ENCODE peak calls at places on chromosomes 3 and 15, in five cellular contexts. F is fibroblast of the aortic adventitia, V is foreskin fibroblast, G is esophagus muscularis mucosa, W is uterus. P is an unnamed sample.

GRCh38 chr15:53037904-53038303 is 247.8 kb upstream of the ONECUT1 start:
- DNase-seq in F (no peak), V (no peak), G (no peak), W (no peak), P (no peak)

GRCh38 chr3:148513066-148513671 is 184.5 kb upstream of the AGTR1 start:
- DNase-seq in F (peak), V (peak), G (no peak), W (no peak), P (no peak)

GRCh38 chr15:44299997-44300396 is 11.5 kb downstream of the GOLM2 start:
- DNase-seq in F (no peak), V (no peak), G (no peak), W (no peak), P (no peak)

GRCh38 chr3:102791641-102792589 is 357.1 kb downstream of the ZPLD1 start:
- DNase-seq in F (no peak), V (peak), G (no peak), W (no peak), P (peak)

GRCh38 chr15:77630956-77631789 is 1.5 kb downstream of the LINGO1 start:
- DNase-seq in F (no peak), V (peak), G (no peak), W (no peak), P (no peak)

GRCh38 chr3:149339931-149340309 is 6.5 kb upstream of the TM4SF18 start:
- DNase-seq in F (peak), V (peak), G (peak), W (peak), P (peak)

GRCh38 chr3:179671309-179671708 is 18.5 kb downstream of the USP13 start:
- DNase-seq in F (no peak), V (no peak), G (no peak), W (no peak), P (no peak)

GRCh38 chr3:69569520-69569919 is 169.7 kb upstream of the MITF start:
- DNase-seq in F (peak), V (no peak), G (no peak), W (no peak), P (no peak)

GRCh38 chr3:24270204-24270671 is 224.4 kb downstream of the THRB start:
- DNase-seq in F (no peak), V (peak), G (no peak), W (no peak), P (no peak)

GRCh38 chr3:116423365-116423764 is 21.9 kb downstream of the LSAMP start:
- DNase-seq in F (no peak), V (peak), G (no peak), W (no peak), P (no peak)

GRCh38 chr3:136067211-136067610 is 101.7 kb downstream of the PPP2R3A start:
- DNase-seq in F (no peak), V (no peak), G (no peak), W (no peak), P (no peak)

GRCh38 chr15:98800437-98801233 is 152.3 kb downstream of the IGF1R start:
- DNase-seq in F (peak), V (peak), G (no peak), W (peak), P (peak)

GRCh38 chr3:58236527-58237237 is 910 bp upstream of the ABHD6 start:
- DNase-seq in F (no peak), V (no peak), G (no peak), W (no peak), P (no peak)

GRCh38 chr15:64180235-64180824 is 17.5 kb upstream of the PPIB start:
- DNase-seq in F (no peak), V (no peak), G (no peak), W (no peak), P (no peak)

GRCh38 chr15:63054281-63054683 is 11.7 kb downstream of the TPM1 start:
- DNase-seq in F (no peak), V (no peak), G (no peak), W (no peak), P (no peak)

GRCh38 chr3:188700497-188700896 is 471.3 kb upstream of the TPRG1 start:
- DNase-seq in F (no peak), V (no peak), G (no peak), W (no peak), P (no peak)

GRCh38 chr3:98734737-98735136 is 28.4 kb upstream of the ST3GAL6 start:
- DNase-seq in F (peak), V (peak), G (no peak), W (no peak), P (no peak)

GRCh38 chr3:78091478-78092119 is 1051.7 kb downstream of the ROBO2 start:
- DNase-seq in F (no peak), V (no peak), G (no peak), W (no peak), P (no peak)

GRCh38 chr15:70921297-70921696 is 28.7 kb downstream of the LRRC49 start:
- DNase-seq in F (peak), V (peak), G (no peak), W (no peak), P (no peak)

GRCh38 chr3:8484409-8485140 is 17.0 kb upstream of the LMCD1 start:
- DNase-seq in F (no peak), V (no peak), G (no peak), W (no peak), P (no peak)

GRCh38 chr3:18679226-18679625 is 254.1 kb upstream of the SATB1 start:
- DNase-seq in F (no peak), V (no peak), G (no peak), W (no peak), P (no peak)

GRCh38 chr3:78734048-78734637 is 1033.7 kb downstream of the ROBO1 start:
- DNase-seq in F (peak), V (peak), G (no peak), W (no peak), P (peak)

GRCh38 chr3:194475978-194476377 is 10.8 kb downstream of the ATP13A3 start:
- DNase-seq in F (peak), V (peak), G (no peak), W (no peak), P (no peak)

GRCh38 chr3:69370156-69370944 is 15.5 kb downstream of the FRMD4B start:
- DNase-seq in F (no peak), V (peak), G (no peak), W (peak), P (no peak)

GRCh38 chr3:50254577-50255250 is 14.2 kb upstream of the SEMA3B start:
- DNase-seq in F (peak), V (peak), G (no peak), W (peak), P (no peak)

GRCh38 chr3:142028174-142028833 is 121.0 kb downstream of the TFDP2 start:
- DNase-seq in F (peak), V (peak), G (no peak), W (peak), P (peak)

GRCh38 chr3:142943870-142944269 is 19.6 kb downstream of the PAQR9 start:
- DNase-seq in F (no peak), V (no peak), G (no peak), W (no peak), P (no peak)

GRCh38 chr15:87348746-87349145 is 907.8 kb downstream of the NTRK3 start:
- DNase-seq in F (peak), V (peak), G (no peak), W (no peak), P (no peak)

GRCh38 chr3:133271491-133271890 is 128.4 kb upstream of the BFSP2 start:
- DNase-seq in F (no peak), V (no peak), G (no peak), W (no peak), P (no peak)

GRCh38 chr15:68620721-68621528 is 42.1 kb downstream of the CORO2B start:
- DNase-seq in F (peak), V (peak), G (peak), W (peak), P (peak)

GRCh38 chr3:126022741-126023359 is 53.9 kb downstream of the ROPN1B start:
- DNase-seq in F (no peak), V (no peak), G (peak), W (no peak), P (no peak)

GRCh38 chr15:101320501-101321052 is 25.5 kb upstream of the SNRPA1 start:
- DNase-seq in F (no peak), V (peak), G (no peak), W (no peak), P (no peak)
- H3K4me3 ChIP-seq in F (no peak), V (no peak), G (no peak), W (no peak), P (no peak)

DNA sequence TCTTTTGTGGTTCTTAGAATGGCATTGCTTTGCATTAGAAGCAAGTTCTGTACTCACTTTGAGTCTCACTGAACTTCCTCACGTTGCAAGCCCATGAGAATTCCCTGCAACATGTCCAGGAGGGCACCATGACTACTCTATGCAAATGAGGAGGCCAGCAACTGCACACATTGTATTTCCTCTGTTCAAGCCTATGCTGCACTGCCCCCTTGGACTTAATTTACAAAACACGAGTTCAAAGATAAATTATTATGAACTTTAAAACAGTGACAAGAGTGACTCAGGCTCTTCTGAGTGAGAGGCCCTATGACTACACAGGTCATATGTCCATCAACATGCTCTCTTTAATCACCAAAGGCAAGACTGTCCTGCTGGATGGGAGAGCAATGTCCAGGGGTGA is 484.2 kb upstream of the ATP11B start:
- DNase-seq in F (no peak), V (no peak), G (no peak), W (no peak), P (no peak)
- TF ChIP-seq CTCF in F (no peak), V (no peak), G (no peak), W (no peak), P (no peak)

GRCh38 chr3:165206454-165207266 is 10.5 kb upstream of the SLITRK3 start:
- DNase-seq in F (peak), V (peak), G (no peak), W (peak), P (peak)
- H3K4me3 ChIP-seq in F (peak), V (peak), G (peak), W (peak), P (peak)

DNA sequence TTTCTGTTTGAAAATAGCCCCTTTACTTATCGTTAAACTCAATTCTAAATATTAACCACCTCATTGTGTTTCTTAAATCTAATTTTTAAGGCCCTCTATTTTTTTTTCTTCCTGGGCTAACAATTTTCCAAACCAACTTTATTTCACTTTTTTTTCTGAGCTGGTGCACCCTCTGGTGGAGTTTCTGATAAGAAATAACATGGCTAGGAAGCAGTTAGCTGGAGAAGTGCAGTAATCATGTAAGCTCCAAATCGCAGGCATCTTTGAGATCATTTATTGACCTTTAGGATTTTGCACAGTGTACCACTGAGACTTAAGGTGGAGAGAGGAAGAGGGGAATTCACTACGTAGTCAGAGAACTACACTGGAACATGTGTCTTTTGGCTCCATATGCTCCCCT is 6.4 kb downstream of the TMEM207 start:
- DNase-seq in F (peak), V (peak), G (no peak), W (no peak), P (no peak)
- TF ChIP-seq CTCF in F (peak), V (peak), G (no peak), W (peak), P (peak)

DNA sequence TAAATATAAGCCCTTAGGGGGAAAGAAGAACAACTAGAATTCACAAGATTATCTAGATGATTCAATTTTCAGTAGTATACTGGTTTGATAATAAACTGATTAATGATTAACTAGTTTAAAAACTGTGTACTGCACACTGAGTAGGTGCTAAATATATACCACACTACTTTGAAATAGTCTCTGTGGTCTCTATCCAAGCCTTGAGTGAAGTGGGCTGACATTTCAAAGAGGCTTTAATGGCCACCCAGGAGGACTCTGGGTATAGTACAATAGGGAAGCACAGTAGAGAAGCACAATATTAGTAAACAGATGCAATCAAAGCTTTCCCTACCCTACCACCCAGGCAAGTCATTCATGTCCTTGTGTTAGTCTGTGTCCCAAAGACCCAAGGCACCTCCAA is 46.7 kb downstream of the FILIP1L start:
- DNase-seq in F (no peak), V (no peak), G (no peak), W (no peak), P (no peak)
- H3K4me3 ChIP-seq in F (no peak), V (no peak), G (no peak), W (no peak), P (no peak)

P was measured in astrocyte of the cerebellum.